ENCODE peak calls at places on chromosomes 11 and 22, in eight cellular contexts. One of them, this sample, is unnamed.

GRCh38 chr11:1487091-1487850 is 692 bp upstream of the MOB2 start:
- DNase-seq in endodermal cell: no peak
- DNase-seq in stimulated activated CD8-positive, alpha-beta memory T cell treated with anti-CD3 and anti-CD28 coated beads, Interleukin-15, amount 100 ng/mL, for 24 hours: no peak
- DNase-seq in T-cell: no peak
- DNase-seq in Daoy: no peak
- DNase-seq in activated CD4-positive, alpha-beta T cell treated with anti-CD3 and anti-CD28 coated beads for 36 hours: no peak
- DNase-seq in left cardiac atrium: peak; percentile 18
- DNase-seq in SW 1271: no peak
- DNase-seq in this sample: no peak

GRCh38 chr11:77267910-77268309 is 33.6 kb downstream of the GDPD4 start:
- DNase-seq in stimulated activated CD8-positive, alpha-beta memory T cell treated with anti-CD3 and anti-CD28 coated beads, Interleukin-15, amount 100 ng/mL, for 24 hours: no peak
- DNase-seq in left cardiac atrium: no peak
- DNase-seq in T-cell: no peak
- DNase-seq in endodermal cell: no peak
- DNase-seq in SW 1271: no peak
- DNase-seq in activated CD4-positive, alpha-beta T cell treated with anti-CD3 and anti-CD28 coated beads for 36 hours: no peak
- DNase-seq in Daoy: no peak
- DNase-seq in this sample: no peak

GRCh38 chr11:93225642-93226041 is 27.9 kb upstream of the SLC36A4 start:
- DNase-seq in endodermal cell: no peak
- DNase-seq in Daoy: no peak
- DNase-seq in SW 1271: no peak
- DNase-seq in left cardiac atrium: no peak
- DNase-seq in activated CD4-positive, alpha-beta T cell treated with anti-CD3 and anti-CD28 coated beads for 36 hours: no peak
- DNase-seq in T-cell: no peak
- DNase-seq in stimulated activated CD8-positive, alpha-beta memory T cell treated with anti-CD3 and anti-CD28 coated beads, Interleukin-15, amount 100 ng/mL, for 24 hours: no peak
- DNase-seq in this sample: no peak

GRCh38 chr11:117908261-117908895 is 20.8 kb downstream of the TMPRSS13 start:
- DNase-seq in SW 1271: no peak
- DNase-seq in T-cell: no peak
- DNase-seq in left cardiac atrium: no peak
- DNase-seq in stimulated activated CD8-positive, alpha-beta memory T cell treated with anti-CD3 and anti-CD28 coated beads, Interleukin-15, amount 100 ng/mL, for 24 hours: no peak
- DNase-seq in Daoy: no peak
- DNase-seq in endodermal cell: peak; percentile 71
- DNase-seq in activated CD4-positive, alpha-beta T cell treated with anti-CD3 and anti-CD28 coated beads for 36 hours: no peak
- DNase-seq in this sample: no peak

GRCh38 chr11:65456418-65456817 is 33.8 kb downstream of the NEAT1 start:
- DNase-seq in left cardiac atrium: no peak
- DNase-seq in Daoy: no peak
- DNase-seq in stimulated activated CD8-positive, alpha-beta memory T cell treated with anti-CD3 and anti-CD28 coated beads, Interleukin-15, amount 100 ng/mL, for 24 hours: no peak
- DNase-seq in T-cell: no peak
- DNase-seq in endodermal cell: no peak
- DNase-seq in SW 1271: no peak
- DNase-seq in activated CD4-positive, alpha-beta T cell treated with anti-CD3 and anti-CD28 coated beads for 36 hours: no peak
- DNase-seq in this sample: no peak

GRCh38 chr22:27775087-27775697 is 26.4 kb downstream of the MN1 start:
- DNase-seq in stimulated activated CD8-positive, alpha-beta memory T cell treated with anti-CD3 and anti-CD28 coated beads, Interleukin-15, amount 100 ng/mL, for 24 hours: no peak
- DNase-seq in SW 1271: no peak
- DNase-seq in activated CD4-positive, alpha-beta T cell treated with anti-CD3 and anti-CD28 coated beads for 36 hours: no peak
- DNase-seq in Daoy: peak; percentile 18
- DNase-seq in left cardiac atrium: peak; percentile 56
- DNase-seq in endodermal cell: no peak
- DNase-seq in T-cell: no peak
- DNase-seq in this sample: no peak

GRCh38 chr11:34251640-34251980 is 106.2 kb downstream of the ABTB2 start:
- DNase-seq in T-cell: no peak
- DNase-seq in SW 1271: no peak
- DNase-seq in Daoy: no peak
- DNase-seq in activated CD4-positive, alpha-beta T cell treated with anti-CD3 and anti-CD28 coated beads for 36 hours: no peak
- DNase-seq in endodermal cell: no peak
- DNase-seq in left cardiac atrium: no peak
- DNase-seq in stimulated activated CD8-positive, alpha-beta memory T cell treated with anti-CD3 and anti-CD28 coated beads, Interleukin-15, amount 100 ng/mL, for 24 hours: no peak
- DNase-seq in this sample: no peak

GRCh38 chr22:35489225-35489624 is 51.4 kb upstream of the RASD2 start:
- DNase-seq in endodermal cell: no peak
- DNase-seq in stimulated activated CD8-positive, alpha-beta memory T cell treated with anti-CD3 and anti-CD28 coated beads, Interleukin-15, amount 100 ng/mL, for 24 hours: no peak
- DNase-seq in T-cell: no peak
- DNase-seq in activated CD4-positive, alpha-beta T cell treated with anti-CD3 and anti-CD28 coated beads for 36 hours: no peak
- DNase-seq in Daoy: peak; percentile 23
- DNase-seq in left cardiac atrium: no peak
- DNase-seq in SW 1271: no peak
- DNase-seq in this sample: no peak

This sample was measured in adrenal gland.